ENCODE peak calls at places on chromosomes 7 and 10, in eight cellular contexts. Y is astrocyte of the cerebellum, H is mammary epithelial cell, R is H1, W is transverse colon, N is fibroblast of mammary gland, X is psoas muscle, A is nephron progenitor cell. Z is an unnamed sample.

GRCh38 chr7:121084748-121085336 is 96.3 kb downstream of the CPED1 start:
- DNase-seq in A (no peak), N (peak; percentile 94), R (no peak), Y (peak; percentile 70), H (peak; percentile 69), W (no peak), X (peak; percentile 26), Z (no peak)

GRCh38 chr7:70797109-70797514 is 334.8 kb upstream of the GALNT17 start:
- DNase-seq in Y (no peak), H (no peak), X (no peak), W (no peak), R (no peak), A (peak; percentile 30), N (no peak), Z (no peak)

GRCh38 chr7:76262683-76263402 is 39.6 kb upstream of the HSPB1 start:
- DNase-seq in Y (peak; percentile 16), W (peak; percentile 49), H (peak; percentile 48), R (peak; percentile 83), N (peak; percentile 67), X (no peak), A (peak; percentile 76), Z (peak; percentile 92)

GRCh38 chr10:33883881-33884280 is 549.4 kb upstream of the NRP1 start:
- DNase-seq in N (no peak), Y (no peak), A (no peak), H (no peak), R (no peak), X (no peak), W (no peak), Z (no peak)

GRCh38 chr10:68053553-68053952 is 21.5 kb downstream of the HERC4 start:
- DNase-seq in X (no peak), N (peak; percentile 40), Y (no peak), W (no peak), H (no peak), A (no peak), R (no peak), Z (no peak)

GRCh38 chr7:72325561-72325960 is 86.6 kb downstream of the CALN1 start:
- DNase-seq in N (no peak), H (no peak), A (no peak), X (no peak), Y (no peak), W (no peak), R (no peak), Z (no peak)

GRCh38 chr10:14653271-14654161 is 121.2 kb downstream of the FAM107B start:
- DNase-seq in R (no peak), X (no peak), N (peak; percentile 43), W (no peak), Y (peak; percentile 59), H (peak; percentile 89), A (peak; percentile 36), Z (peak; percentile 77)

GRCh38 chr7:87784424-87784823 is 91.7 kb downstream of the SLC25A40 start:
- DNase-seq in H (no peak), X (no peak), A (no peak), N (peak; percentile 10), R (no peak), W (no peak), Y (no peak), Z (no peak)

GRCh38 chr10:132961-133898 is 2.0 kb upstream of the ZMYND11 start:
- DNase-seq in R (no peak), X (no peak), H (peak; percentile 46), N (peak; percentile 64), A (no peak), Y (peak; percentile 42), W (no peak), Z (no peak)

GRCh38 chr10:136465-136762 is 1.2 kb downstream of the ZMYND11 start:
- DNase-seq in W (no peak), Y (no peak), H (no peak), N (no peak), A (no peak), X (no peak), R (no peak), Z (no peak)

GRCh38 chr10:135601-136464 is 578 bp downstream of the ZMYND11 start:
- DNase-seq in Y (no peak), N (peak; percentile 46), H (peak; percentile 53), W (peak; percentile 76), R (peak; percentile 73), A (peak; percentile 70), X (peak; percentile 70), Z (peak; percentile 79)

GRCh38 chr10:134205-134742 is 981 bp upstream of the ZMYND11 start:
- DNase-seq in A (no peak), Y (no peak), W (no peak), R (no peak), N (peak; percentile 10), H (peak; percentile 23), X (no peak), Z (peak; percentile 66)

DNA sequence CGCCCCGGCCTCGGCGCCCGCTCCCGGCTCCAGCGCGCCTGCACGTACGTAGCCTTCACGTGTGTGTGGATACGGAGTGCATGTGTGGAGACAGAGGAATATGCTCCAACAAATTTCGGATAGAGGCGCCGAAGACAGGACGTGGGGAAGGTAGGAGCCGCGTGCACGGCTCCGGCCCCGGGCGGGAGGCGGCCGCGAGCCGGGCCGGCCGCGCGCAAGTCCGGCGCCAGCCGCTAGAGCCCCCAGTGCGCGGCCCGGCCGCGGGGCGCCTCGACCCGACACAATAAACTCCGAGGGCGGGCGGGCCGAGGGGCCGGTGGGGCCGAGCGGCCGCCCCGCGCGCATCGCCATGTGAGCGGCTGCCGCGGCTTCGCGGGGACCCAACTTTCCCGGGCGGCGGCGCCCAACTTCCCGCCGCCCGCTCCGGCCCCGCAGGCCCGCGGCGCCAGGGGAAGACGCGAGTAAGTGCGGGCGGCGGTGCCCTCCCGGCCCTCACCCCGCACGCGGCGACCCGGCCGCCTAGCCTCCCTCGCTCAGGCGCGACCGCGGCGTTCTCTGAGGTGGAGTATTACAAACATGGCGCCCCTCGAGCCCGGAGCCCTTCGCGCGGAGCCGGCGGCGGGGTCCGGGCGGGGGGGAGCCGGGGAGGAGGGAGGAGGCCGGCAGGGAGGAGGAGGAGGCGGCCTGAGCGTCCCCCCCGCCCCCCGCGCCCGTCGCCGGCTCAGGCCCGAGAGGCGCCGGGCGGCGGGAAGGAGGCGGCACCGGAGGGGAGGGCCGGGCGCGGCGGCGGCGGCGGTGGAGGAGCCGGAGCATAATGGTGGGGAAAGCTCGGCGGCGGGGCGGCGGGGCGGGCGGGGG is at the start of gene ZMYND11:
- DNase-seq in A (peak; percentile 75), R (peak; percentile 68), H (peak; percentile 60), X (peak; percentile 77), N (peak; percentile 41), W (peak; percentile 68), Y (no peak), Z (peak; percentile 81)
- TF ChIP-seq CTCF in A (no peak), R (no peak), H (no peak), X (peak; percentile 33), N (no peak), W (no peak), Y (no peak), Z (no peak)

DNA sequence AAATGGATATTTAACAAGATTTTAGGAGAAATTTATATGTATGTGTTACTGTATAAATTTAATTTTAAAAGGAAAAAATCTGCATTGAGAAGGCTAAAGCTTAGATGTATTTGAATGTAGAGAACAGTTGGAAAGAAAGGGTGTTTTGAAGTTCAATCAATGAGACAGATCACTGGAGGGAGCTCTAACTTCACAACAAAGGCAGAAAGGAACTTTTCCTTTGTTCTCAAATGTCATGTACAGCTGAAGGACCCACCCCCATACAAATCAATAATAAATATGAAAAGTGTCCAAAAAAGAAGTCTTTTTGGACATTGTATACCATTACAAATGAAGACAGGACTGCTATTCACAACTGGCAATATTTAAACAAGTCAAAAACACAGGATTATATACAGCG is 403.4 kb downstream of the DNAJB9 start:
- DNase-seq in W (no peak), H (no peak), Y (no peak), X (no peak), N (no peak), A (no peak), R (no peak), Z (no peak)
- TF ChIP-seq CTCF in W (no peak), H (no peak), Y (peak; percentile 12), X (no peak), N (no peak), A (peak; percentile 41), R (peak; percentile 26), Z (peak; percentile 75)

GRCh38 chr10:91742189-91742588 is 56.0 kb upstream of the TNKS2 start:
- DNase-seq in Y (no peak), N (no peak), X (no peak), A (no peak), W (no peak), H (no peak), R (no peak), Z (no peak)

GRCh38 chr10:91740353-91740924 is 57.8 kb upstream of the TNKS2 start:
- DNase-seq in A (no peak), Y (no peak), N (no peak), R (no peak), X (no peak), H (no peak), W (no peak), Z (no peak)

GRCh38 chr10:91743460-91743859 is 54.8 kb upstream of the TNKS2 start:
- DNase-seq in H (peak; percentile 61), A (no peak), Y (no peak), R (no peak), X (no peak), N (no peak), W (no peak), Z (no peak)

DNA sequence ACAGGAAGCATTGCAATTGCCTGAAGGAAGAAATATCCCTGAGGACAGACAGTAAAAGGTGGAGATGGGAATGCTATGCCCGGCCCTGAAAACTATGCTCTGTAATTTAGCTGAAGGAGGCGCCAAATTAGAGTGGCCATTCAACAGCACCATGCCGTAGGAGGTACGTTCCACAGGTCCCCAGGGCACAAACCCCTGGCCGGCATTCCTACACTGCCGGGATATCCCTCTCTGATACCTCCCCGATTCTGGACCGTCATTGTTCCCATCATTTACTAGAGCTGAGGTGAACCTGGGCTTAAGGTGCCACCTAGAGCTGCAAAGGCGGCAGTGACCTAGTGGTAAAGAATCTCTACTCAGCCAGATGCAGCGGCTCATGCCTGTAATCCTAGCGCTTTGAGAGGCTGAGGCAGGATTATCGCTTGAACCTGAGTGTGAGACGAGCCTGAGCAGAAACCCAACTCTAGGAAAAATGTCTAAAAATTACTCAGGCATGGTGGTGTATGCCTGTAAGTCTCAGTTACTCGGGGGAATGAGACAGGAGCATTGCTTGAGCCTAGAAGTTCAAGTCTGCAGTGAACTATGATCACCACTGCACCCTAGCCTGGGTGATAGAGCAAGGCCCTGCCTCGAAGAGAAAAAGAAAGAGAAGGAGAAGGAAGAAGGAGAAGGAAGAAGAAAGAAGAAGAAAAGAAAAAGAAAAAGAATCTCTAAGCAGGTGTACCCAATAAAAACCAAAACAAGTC is 53.0 kb upstream of the TNKS2 start:
- DNase-seq in W (no peak), X (no peak), H (peak; percentile 55), R (peak; percentile 60), A (peak; percentile 14), Y (no peak), N (peak; percentile 15), Z (peak; percentile 89)
- TF ChIP-seq CTCF in W (no peak), X (peak; percentile 45), H (peak; percentile 66), R (peak; percentile 87), A (peak; percentile 25), Y (peak; percentile 49), N (peak; percentile 17), Z (peak; percentile 81)

DNA sequence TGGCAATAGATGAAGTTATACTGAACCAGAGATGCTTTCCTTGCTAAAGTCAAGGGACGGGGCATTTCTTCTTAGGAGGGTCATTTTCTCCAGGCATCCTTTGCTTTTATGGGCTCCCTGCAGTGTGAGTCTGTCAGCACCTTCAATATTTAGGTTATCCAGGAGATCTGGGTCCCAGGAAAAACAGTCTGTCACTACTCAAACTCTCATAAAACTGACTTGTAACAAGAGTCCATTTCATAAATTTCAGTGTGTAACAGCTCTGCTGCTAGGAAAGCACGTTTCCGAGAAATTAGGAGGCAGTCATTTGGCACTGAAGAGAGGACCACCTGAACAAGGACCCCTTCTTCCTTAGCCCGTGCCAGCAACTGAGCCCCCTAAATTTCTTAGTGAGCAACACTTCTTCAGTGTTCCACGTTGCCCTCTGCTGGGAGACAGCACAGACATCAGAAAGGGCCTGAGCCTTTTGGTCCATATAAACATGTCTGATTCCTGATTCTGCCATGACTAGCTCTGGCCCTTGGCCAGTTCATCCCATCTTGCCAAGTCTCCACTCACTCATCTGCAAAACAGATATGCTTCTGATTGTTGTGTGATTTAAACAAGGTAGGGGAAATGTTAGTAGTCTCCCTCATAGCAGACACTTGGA is 7.2 kb downstream of the GCC1 start:
- DNase-seq in Y (no peak), W (no peak), N (peak; percentile 81), A (no peak), H (no peak), X (no peak), R (no peak), Z (no peak)
- TF ChIP-seq CTCF in Y (peak; percentile 31), W (no peak), N (peak; percentile 44), A (no peak), H (no peak), X (no peak), R (peak; percentile 54), Z (peak; percentile 67)

Z was measured in endodermal cell.